ENCODE peak calls at places on chromosomes 1 and 21, in nine cellular contexts. D, B, H, U, A, F, J, G and Y are unnamed samples.

GRCh38 chr1:156051011-156051725 is 2.4 kb downstream of the UBQLN4 start:
- DNase-seq in D (no peak), B (no peak), H (no peak), U (no peak), A (no peak), F (no peak), J (no peak), G (no peak), Y (no peak)

GRCh38 chr1:204358145-204358544 is 1.6 kb downstream of the PLEKHA6 start:
- DNase-seq in D (peak), B (no peak), H (no peak), U (no peak), A (no peak), F (no peak), J (no peak), G (no peak), Y (no peak)

GRCh38 chr1:220817907-220818306 is 31.2 kb downstream of the MTARC1 start:
- DNase-seq in D (no peak), B (no peak), H (peak), U (no peak), A (no peak), F (no peak), J (no peak), G (no peak), Y (peak)

GRCh38 chr1:30523055-30524020 is 200.0 kb downstream of the MATN1 start:
- DNase-seq in D (no peak), B (no peak), H (no peak), U (peak), A (peak), F (no peak), J (no peak), G (no peak), Y (no peak)

GRCh38 chr21:18070392-18070791 is 174.2 kb upstream of the CHODL start:
- DNase-seq in D (no peak), B (no peak), H (no peak), U (no peak), A (no peak), F (no peak), J (no peak), G (no peak), Y (no peak)

GRCh38 chr1:1118893-1119220 is 3.0 kb upstream of the C1orf159 start:
- DNase-seq in D (no peak), B (no peak), H (no peak), U (no peak), A (peak), F (no peak), J (no peak), G (no peak), Y (no peak)

GRCh38 chr1:85230305-85230977 is 29.0 kb downstream of the C1orf52 start:
- DNase-seq in D (no peak), B (no peak), H (no peak), U (no peak), A (no peak), F (no peak), J (no peak), G (no peak), Y (no peak)

GRCh38 chr1:100292711-100293110 is 26.7 kb downstream of the RTCA start:
- DNase-seq in D (no peak), B (no peak), H (no peak), U (no peak), A (no peak), F (no peak), J (no peak), G (no peak), Y (no peak)

GRCh38 chr1:115476616-115477015 is 138.6 kb upstream of the NGF start:
- DNase-seq in D (no peak), B (no peak), H (no peak), U (peak), A (no peak), F (no peak), J (no peak), G (no peak), Y (no peak)

GRCh38 chr1:100624886-100625430 is 87.0 kb downstream of the GPR88 start:
- DNase-seq in D (no peak), B (no peak), H (no peak), U (no peak), A (no peak), F (no peak), J (no peak), G (no peak), Y (no peak)

GRCh38 chr1:209057083-209057482 is 526.4 kb upstream of the CAMK1G start:
- DNase-seq in D (no peak), B (no peak), H (no peak), U (no peak), A (no peak), F (no peak), J (no peak), G (no peak), Y (no peak)

GRCh38 chr1:183870351-183871077 is 65.6 kb downstream of the RGL1 start:
- DNase-seq in D (no peak), B (no peak), H (no peak), U (no peak), A (no peak), F (peak), J (no peak), G (no peak), Y (no peak)

GRCh38 chr1:156492591-156493080 is 7.9 kb downstream of the MEF2D start:
- DNase-seq in D (no peak), B (no peak), H (peak), U (no peak), A (no peak), F (peak), J (no peak), G (no peak), Y (peak)

GRCh38 chr1:45793942-45794604 is 9.3 kb upstream of the MAST2 start:
- DNase-seq in D (peak), B (no peak), H (no peak), U (no peak), A (no peak), F (no peak), J (no peak), G (no peak), Y (no peak)

GRCh38 chr1:40171036-40171435 is 9.8 kb downstream of the RLF start:
- DNase-seq in D (peak), B (no peak), H (no peak), U (no peak), A (no peak), F (no peak), J (no peak), G (no peak), Y (no peak)

GRCh38 chr1:186829679-186830587 is 1.2 kb downstream of the PLA2G4A start:
- DNase-seq in D (no peak), B (no peak), H (no peak), U (no peak), A (no peak), F (no peak), J (no peak), G (no peak), Y (peak)

GRCh38 chr1:152458384-152459185 is 44.5 kb upstream of the CRNN start:
- DNase-seq in D (peak), B (peak), H (peak), U (peak), A (peak), F (peak), J (peak), G (peak), Y (peak)